ENCODE peak calls at places on chromosomes 5 and 9, in five cellular contexts. K, W, H, Q and L are unnamed samples.

GRCh38 chr9:115395511-115396021 is 277.6 kb upstream of the TNC start:
- DNase-seq in K (no peak), W (no peak), H (no peak), Q (no peak), L (no peak)

GRCh38 chr5:87394407-87394806 is 18.3 kb downstream of the CCNH start:
- DNase-seq in K (no peak), W (no peak), H (no peak), Q (no peak), L (no peak)

GRCh38 chr9:23492126-23493002 is 333.7 kb downstream of the ELAVL2 start:
- DNase-seq in K (no peak), W (peak; percentile 72), H (peak; percentile 11), Q (no peak), L (peak; percentile 11)

GRCh38 chr9:135149876-135150275 is 62.4 kb downstream of the OLFM1 start:
- DNase-seq in K (no peak), W (no peak), H (no peak), Q (no peak), L (no peak)

GRCh38 chr9:89743576-89744254 is 138.9 kb downstream of the GADD45G start:
- DNase-seq in K (no peak), W (peak; percentile 73), H (no peak), Q (peak; percentile 75), L (no peak)

GRCh38 chr5:93342563-93343061 is 238.4 kb downstream of the NR2F1-AS1 start:
- DNase-seq in K (no peak), W (no peak), H (no peak), Q (no peak), L (peak; percentile 21)

GRCh38 chr5:40831346-40832210 is 3.4 kb downstream of the RPL37 start:
- DNase-seq in K (no peak), W (no peak), H (no peak), Q (no peak), L (no peak)

GRCh38 chr5:1508679-1509290 is 15.0 kb downstream of the LPCAT1 start:
- DNase-seq in K (no peak), W (no peak), H (no peak), Q (no peak), L (no peak)

GRCh38 chr5:53397845-53398244 is 82.6 kb upstream of the FST start:
- DNase-seq in K (no peak), W (no peak), H (no peak), Q (no peak), L (no peak)

GRCh38 chr5:159965031-159965837 is 43.7 kb upstream of the TTC1 start:
- DNase-seq in K (no peak), W (peak; percentile 55), H (peak; percentile 39), Q (no peak), L (no peak)

GRCh38 chr5:14250094-14250777 is 107.1 kb downstream of the TRIO start:
- DNase-seq in K (peak; percentile 75), W (peak; percentile 96), H (no peak), Q (no peak), L (peak; percentile 77)

GRCh38 chr5:74232281-74232680 is 408.2 kb downstream of the ENC1 start:
- DNase-seq in K (no peak), W (no peak), H (no peak), Q (no peak), L (no peak)

GRCh38 chr5:134917070-134917831 is 12.3 kb downstream of the PCBD2 start:
- DNase-seq in K (no peak), W (peak; percentile 6), H (no peak), Q (no peak), L (no peak)

GRCh38 chr9:101226161-101226560 is 158.6 kb downstream of the BAAT start:
- DNase-seq in K (peak; percentile 27), W (no peak), H (no peak), Q (no peak), L (no peak)

GRCh38 chr5:142981886-142982820 is 212.0 kb downstream of the ARHGAP26 start:
- DNase-seq in K (peak; percentile 53), W (peak; percentile 97), H (no peak), Q (no peak), L (peak; percentile 46)

GRCh38 chr5:61256474-61256873 is 75.6 kb upstream of the ZSWIM6 start:
- DNase-seq in K (no peak), W (no peak), H (no peak), Q (no peak), L (no peak)